ENCODE peak calls at places on chromosomes 5 and 9, in five cellular contexts. K is foreskin fibroblast, L is psoas muscle, Z is astrocyte of the spinal cord, S is AG04449. O is an unnamed sample.

GRCh38 chr9:13786131-13786530 is 506.6 kb upstream of the MPDZ start:
- DNase-seq in K (peak; percentile 84), Z (peak; percentile 74), S (no peak), L (peak; percentile 51), O (no peak)

GRCh38 chr9:37200572-37201005 is 80.2 kb downstream of the ZCCHC7 start:
- DNase-seq in Z (peak; percentile 61), S (no peak), K (peak; percentile 56), L (no peak), O (no peak)

GRCh38 chr5:172078027-172078426 is 71.6 kb upstream of the FBXW11 start:
- DNase-seq in Z (no peak), K (no peak), L (no peak), S (no peak), O (no peak)

GRCh38 chr9:76464706-76465105 is 5.7 kb downstream of the GCNT1 start:
- DNase-seq in S (no peak), L (no peak), K (peak; percentile 24), Z (no peak), O (no peak)

GRCh38 chr5:2695200-2695891 is 56.1 kb downstream of the IRX2 start:
- DNase-seq in K (no peak), S (no peak), Z (peak; percentile 63), L (no peak), O (no peak)

GRCh38 chr5:132662925-132663770 is 5.2 kb downstream of the IL13 start:
- DNase-seq in K (no peak), S (no peak), Z (no peak), L (no peak), O (no peak)

GRCh38 chr9:16316406-16316805 is 554.1 kb downstream of the BNC2 start:
- DNase-seq in S (no peak), L (no peak), Z (no peak), K (no peak), O (no peak)

GRCh38 chr5:133741396-133741795 is 129.1 kb upstream of the FSTL4 start:
- DNase-seq in Z (no peak), K (no peak), S (no peak), L (no peak), O (no peak)

GRCh38 chr9:89173072-89173471 is 5.5 kb downstream of the SHC3 start:
- DNase-seq in L (no peak), Z (no peak), S (no peak), K (no peak), O (no peak)

GRCh38 chr5:83363876-83364275 is 107.7 kb upstream of the VCAN start:
- DNase-seq in Z (no peak), S (no peak), K (no peak), L (no peak), O (no peak)

GRCh38 chr5:137344021-137344420 is 155.1 kb downstream of the SPOCK1 start:
- DNase-seq in L (no peak), Z (no peak), K (no peak), S (no peak), O (no peak)

GRCh38 chr9:126151671-126152050 is 175.0 kb upstream of the MVB12B start:
- DNase-seq in L (no peak), K (no peak), Z (no peak), S (no peak), O (no peak)

GRCh38 chr9:2320126-2320525 is 301.5 kb upstream of the VLDLR start:
- DNase-seq in K (no peak), L (no peak), S (no peak), Z (no peak), O (no peak)

GRCh38 chr5:90866915-90867715 is 308.5 kb downstream of the ADGRV1 start:
- DNase-seq in S (no peak), L (no peak), K (peak; percentile 38), Z (no peak), O (no peak)

GRCh38 chr5:59786271-59786805 is 107.2 kb downstream of the PDE4D start:
- DNase-seq in K (peak; percentile 92), L (no peak), Z (peak; percentile 87), S (peak; percentile 59), O (no peak)

GRCh38 chr9:114908104-114908621 is 22.2 kb downstream of the TNFSF8 start:
- DNase-seq in S (peak; percentile 33), L (no peak), K (peak; percentile 74), Z (peak; percentile 47), O (no peak)

GRCh38 chr9:650362-650761 is 191.1 kb upstream of the DMRT1 start:
- DNase-seq in L (no peak), S (no peak), Z (no peak), K (no peak), O (no peak)

GRCh38 chr5:169945831-169946261 is 34.4 kb downstream of the INSYN2B start:
- DNase-seq in L (peak; percentile 62), K (peak; percentile 97), S (peak; percentile 89), Z (peak; percentile 89), O (no peak)

GRCh38 chr5:151846765-151847164 is 75.0 kb downstream of the G3BP1 start:
- DNase-seq in Z (no peak), L (no peak), K (no peak), S (no peak), O (no peak)

GRCh38 chr5:53691014-53691413 is 130.6 kb downstream of the NDUFS4 start:
- DNase-seq in L (no peak), K (no peak), Z (no peak), S (no peak), O (no peak)

GRCh38 chr9:126735482-126735881 is 69.4 kb upstream of the ZBTB43 start:
- DNase-seq in Z (no peak), K (no peak), L (no peak), S (no peak), O (no peak)

GRCh38 chr9:12712532-12712931 is 19.3 kb downstream of the TYRP1 start:
- DNase-seq in S (no peak), K (no peak), Z (no peak), L (no peak), O (no peak)

GRCh38 chr5:150401376-150402201 is 11.1 kb downstream of the CD74 start:
- DNase-seq in Z (no peak), L (no peak), K (no peak), S (no peak), O (no peak)

GRCh38 chr9:20701058-20701457 is 17.0 kb downstream of the FOCAD start:
- DNase-seq in Z (peak; percentile 15), K (no peak), S (no peak), L (no peak), O (no peak)

GRCh38 chr9:34576943-34577634 is 12.4 kb downstream of the CNTFR start:
- DNase-seq in S (no peak), L (no peak), K (no peak), Z (no peak), O (no peak)

GRCh38 chr9:76394896-76395244 is 644 bp upstream of the RFK start:
- DNase-seq in L (peak; percentile 67), K (no peak), S (no peak), Z (no peak), O (no peak)

GRCh38 chr5:177077335-177077734 is 9.4 kb upstream of the FGFR4 start:
- DNase-seq in K (peak; percentile 30), L (no peak), Z (no peak), S (no peak), O (no peak)

GRCh38 chr9:306907-307306 is 92.2 kb downstream of the DOCK8 start:
- DNase-seq in L (no peak), S (no peak), K (no peak), Z (no peak), O (no peak)

GRCh38 chr5:149636861-149637246 is 55.6 kb downstream of the ARHGEF37 start:
- DNase-seq in L (no peak), K (peak; percentile 87), S (no peak), Z (peak; percentile 61), O (peak; percentile 62)

GRCh38 chr5:38453921-38454320 is 102.5 kb downstream of the LIFR start:
- DNase-seq in Z (no peak), L (no peak), K (no peak), S (no peak), O (no peak)

GRCh38 chr5:316210-317085 is 5.1 kb upstream of the AHRR start:
- DNase-seq in S (no peak), Z (no peak), K (no peak), L (no peak), O (no peak)

GRCh38 chr5:163506726-163507125 is 1.3 kb downstream of the MAT2B start:
- DNase-seq in K (peak; percentile 49), Z (peak; percentile 47), L (no peak), S (no peak), O (no peak)

GRCh38 chr5:107092695-107093094 is 578.0 kb downstream of the EFNA5 start:
- DNase-seq in S (no peak), Z (no peak), K (peak; percentile 46), L (no peak), O (no peak)

GRCh38 chr9:3906437-3907213 is 380.8 kb upstream of the RFX3 start:
- DNase-seq in Z (peak; percentile 91), S (peak; percentile 79), K (peak; percentile 88), L (no peak), O (no peak)

GRCh38 chr5:113487779-113488644 is at the start of gene MCC:
- DNase-seq in K (peak; percentile 98), L (peak; percentile 77), S (peak; percentile 71), Z (peak; percentile 93), O (peak; percentile 86)
- TF ChIP-seq CTCF in K (no peak), L (no peak), S (no peak), Z (no peak), O (no peak)

DNA sequence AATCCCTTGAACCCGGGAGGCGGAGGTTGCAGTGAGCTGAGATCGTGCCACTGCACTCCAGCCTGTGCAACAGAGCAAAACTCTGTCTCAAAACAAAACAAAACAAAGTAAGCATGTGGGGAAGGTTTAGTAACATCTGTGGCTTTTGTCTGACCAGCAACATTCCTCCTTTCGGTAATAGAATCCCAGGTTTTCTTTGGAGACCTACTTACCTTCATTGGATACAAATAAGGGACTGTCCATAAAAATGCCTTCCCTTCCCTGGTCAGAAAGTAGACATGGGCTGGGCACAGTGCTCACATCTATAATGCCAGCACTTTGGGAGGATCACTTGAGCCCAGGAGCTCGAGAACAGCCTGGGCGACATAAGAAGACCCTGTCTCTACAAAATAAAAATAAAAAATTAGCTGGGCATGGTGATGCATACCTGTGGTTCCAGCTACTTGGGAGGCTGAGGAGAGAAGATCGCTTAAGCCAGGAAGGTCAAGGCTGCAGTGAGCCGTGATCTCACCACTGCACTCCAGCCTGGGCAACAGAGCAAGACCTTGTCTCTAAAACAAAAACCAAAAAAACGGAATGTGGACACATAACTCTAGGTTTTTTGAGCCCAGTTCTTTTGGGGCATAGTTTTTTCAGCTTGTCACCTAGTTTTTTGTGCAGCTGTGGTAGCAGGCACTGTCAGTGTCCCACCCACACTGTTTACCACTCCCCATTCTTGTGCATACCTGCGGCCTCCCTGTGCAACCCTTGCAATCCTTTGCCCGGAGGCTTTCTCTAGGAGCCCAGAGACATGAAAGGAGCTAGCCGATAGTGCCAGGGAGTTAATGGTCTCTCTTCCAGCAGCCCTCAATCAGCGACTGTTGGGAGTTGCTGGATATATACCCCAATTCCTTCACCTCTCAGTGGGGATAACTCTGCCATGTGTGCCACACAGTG is 8.9 kb upstream of the SPINK4 start:
- DNase-seq in S (no peak), K (no peak), Z (peak; percentile 33), L (no peak), O (no peak)
- TF ChIP-seq CTCF in S (no peak), K (no peak), Z (no peak), L (no peak), O (no peak)

DNA sequence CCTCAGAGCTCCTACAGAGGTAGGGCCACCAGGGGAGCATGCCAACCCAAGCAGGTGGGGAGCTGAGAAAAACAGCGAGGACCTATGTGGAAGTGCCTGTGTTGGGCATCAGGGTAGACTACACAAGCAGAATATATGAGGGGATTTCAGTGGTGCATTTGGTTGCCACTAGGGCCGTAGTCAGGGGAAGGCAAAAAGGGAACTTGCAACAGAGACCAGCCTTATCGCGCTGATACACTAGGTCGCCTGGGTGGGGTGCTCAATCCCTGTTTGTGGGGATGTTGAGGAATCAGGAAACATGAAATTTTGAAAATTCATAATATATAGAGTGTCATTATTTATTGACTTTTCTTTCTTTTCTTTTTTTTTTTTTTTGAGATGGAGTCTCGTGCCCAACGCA is 370.9 kb upstream of the PRR16 start:
- DNase-seq in K (no peak), L (no peak), S (no peak), Z (no peak), O (no peak)
- TF ChIP-seq CTCF in K (no peak), L (no peak), S (no peak), Z (no peak), O (no peak)

GRCh38 chr9:121440265-121440664 is 59.4 kb downstream of the GGTA1 start:
- DNase-seq in L (no peak), K (peak; percentile 48), Z (no peak), S (no peak), O (no peak)
- TF ChIP-seq CTCF in L (peak; percentile 7), K (no peak), Z (peak; percentile 30), S (no peak), O (peak; percentile 38)